ENCODE peak calls at places on chromosomes 16 and 17, in five cellular contexts. W, V, K, Z and H are unnamed samples.

GRCh38 chr17:10768766-10769383 is 35.0 kb downstream of the TMEM238L start:
- DNase-seq in W (no peak), V (no peak), Z (no peak), K (no peak), H (no peak)

GRCh38 chr17:77144227-77144626 is 3.5 kb downstream of the SEC14L1 start:
- DNase-seq in V (no peak), W (no peak), Z (no peak), K (no peak), H (no peak)

GRCh38 chr16:10465821-10466220 is 80.0 kb downstream of the ATF7IP2 start:
- DNase-seq in K (no peak), V (no peak), W (peak; percentile 3), Z (no peak), H (no peak)

GRCh38 chr17:74296548-74296936 is 22.5 kb downstream of the DNAI2 start:
- DNase-seq in V (peak; percentile 76), W (peak; percentile 38), K (peak; percentile 28), Z (peak; percentile 23), H (peak; percentile 47)

GRCh38 chr16:3650631-3651265 is 3.7 kb upstream of the DNASE1 start:
- DNase-seq in Z (no peak), V (no peak), W (no peak), K (no peak), H (no peak)

GRCh38 chr16:78551487-78552085 is 452.1 kb downstream of the WWOX start:
- DNase-seq in W (no peak), Z (peak; percentile 10), V (peak; percentile 73), K (no peak), H (peak; percentile 4)

GRCh38 chr16:90031931-90032663 is 12.8 kb upstream of the DBNDD1 start:
- DNase-seq in Z (no peak), V (no peak), K (peak; percentile 63), W (peak; percentile 48), H (no peak)

GRCh38 chr16:69466547-69466946 is 42.1 kb downstream of the CYB5B start:
- DNase-seq in Z (no peak), V (no peak), K (no peak), W (no peak), H (no peak)

GRCh38 chr17:9982159-9982558 is 77.1 kb upstream of the RCVRN start:
- DNase-seq in K (no peak), W (no peak), V (peak; percentile 81), Z (peak; percentile 25), H (no peak)

GRCh38 chr17:9294661-9295210 is 273.4 kb downstream of the NTN1 start:
- DNase-seq in V (no peak), Z (no peak), K (no peak), W (no peak), H (no peak)

GRCh38 chr17:538096-538973 is 176.3 kb downstream of the VPS53 start:
- DNase-seq in W (peak; percentile 67), K (peak; percentile 79), Z (no peak), V (no peak), H (no peak)

GRCh38 chr17:3859895-3860294 is 13.8 kb upstream of the NCBP3 start:
- DNase-seq in Z (no peak), W (no peak), K (no peak), V (peak; percentile 28), H (no peak)

GRCh38 chr17:6639651-6640535 is 618 bp downstream of the KIAA0753 start:
- DNase-seq in Z (no peak), K (peak; percentile 72), W (peak; percentile 38), V (peak; percentile 52), H (no peak)

GRCh38 chr17:43554857-43555256 is 8.7 kb upstream of the ETV4 start:
- DNase-seq in K (no peak), Z (no peak), W (no peak), V (no peak), H (no peak)

GRCh38 chr17:81491193-81491592 is 21.4 kb downstream of the ACTG1 start:
- DNase-seq in Z (no peak), V (no peak), W (no peak), K (no peak), H (no peak)

GRCh38 chr16:85528528-85529387 is 84.4 kb upstream of the GSE1 start:
- DNase-seq in W (no peak), K (no peak), Z (no peak), V (no peak), H (no peak)

GRCh38 chr17:50033316-50033715 is 22.6 kb upstream of the ITGA3 start:
- DNase-seq in V (no peak), W (peak; percentile 77), Z (no peak), K (peak; percentile 70), H (no peak)

GRCh38 chr16:85750021-85750826 is 672 bp downstream of the C16orf74 start:
- DNase-seq in K (peak; percentile 60), W (peak; percentile 46), Z (no peak), V (peak; percentile 55), H (no peak)

GRCh38 chr16:83336630-83337029 is 471.1 kb upstream of the HSBP1 start:
- DNase-seq in Z (no peak), K (peak; percentile 35), W (peak; percentile 75), V (no peak), H (no peak)

GRCh38 chr17:47853616-47854015 is 2.7 kb upstream of the SP6 start:
- DNase-seq in Z (no peak), K (no peak), W (no peak), V (no peak), H (no peak)

GRCh38 chr17:50075446-50076032 is 19.6 kb upstream of the PDK2 start:
- DNase-seq in W (no peak), Z (no peak), V (no peak), K (no peak), H (no peak)

GRCh38 chr16:85523602-85524364 is 89.3 kb upstream of the GSE1 start:
- DNase-seq in K (peak; percentile 66), Z (peak; percentile 23), V (peak; percentile 79), W (peak; percentile 45), H (no peak)

GRCh38 chr17:82737981-82738877 is 2.8 kb downstream of the FN3K start:
- DNase-seq in Z (no peak), V (no peak), K (no peak), W (peak; percentile 27), H (no peak)

GRCh38 chr17:49910858-49911204 is 58.2 kb upstream of the DLX4 start:
- DNase-seq in W (no peak), V (no peak), Z (no peak), K (no peak), H (no peak)

GRCh38 chr16:4935231-4935855 is 1.6 kb downstream of the PPL start:
- DNase-seq in W (no peak), Z (no peak), V (no peak), K (no peak), H (no peak)

GRCh38 chr16:48081656-48082055 is 74.1 kb downstream of the ABCC12 start:
- DNase-seq in Z (no peak), W (peak; percentile 90), V (no peak), K (peak; percentile 66), H (no peak)

GRCh38 chr16:19242987-19243386 is 42.5 kb upstream of the CLEC19A start:
- DNase-seq in W (no peak), Z (no peak), K (no peak), V (no peak), H (no peak)

GRCh38 chr16:77137045-77137444 is 53.9 kb upstream of the MON1B start:
- DNase-seq in Z (no peak), W (no peak), K (peak; percentile 8), V (no peak), H (no peak)

GRCh38 chr17:72529386-72529785 is 408.6 kb downstream of the SOX9 start:
- DNase-seq in V (no peak), W (no peak), Z (no peak), K (no peak), H (no peak)

GRCh38 chr17:18246880-18247612 is 11.5 kb downstream of the FLII start:
- DNase-seq in V (peak; percentile 99), Z (peak; percentile 83), W (peak; percentile 8), K (peak; percentile 33), H (no peak)

GRCh38 chr16:19864566-19864965 is 20.1 kb downstream of the GPRC5B start:
- DNase-seq in W (no peak), V (no peak), Z (no peak), K (no peak), H (no peak)

GRCh38 chr16:87780385-87780989 is 14.7 kb upstream of the KLHDC4 start:
- DNase-seq in Z (no peak), K (no peak), V (no peak), W (peak; percentile 38), H (no peak)
- H3K4ac ChIP-seq in Z (no peak overlapping the region), K (peak overlapping the region; percentile 56), V (no peak overlapping the region), W (peak overlapping the region; percentile 91), H (no peak overlapping the region)

GRCh38 chr17:69450131-69450530 is 35.6 kb downstream of the MAP2K6 start:
- DNase-seq in W (no peak), V (peak; percentile 53), K (no peak), Z (no peak), H (no peak)
- H2BK15ac ChIP-seq in W (no peak overlapping the region), V (no peak overlapping the region), K (no peak overlapping the region), Z (no peak overlapping the region), H (no peak overlapping the region)

DNA sequence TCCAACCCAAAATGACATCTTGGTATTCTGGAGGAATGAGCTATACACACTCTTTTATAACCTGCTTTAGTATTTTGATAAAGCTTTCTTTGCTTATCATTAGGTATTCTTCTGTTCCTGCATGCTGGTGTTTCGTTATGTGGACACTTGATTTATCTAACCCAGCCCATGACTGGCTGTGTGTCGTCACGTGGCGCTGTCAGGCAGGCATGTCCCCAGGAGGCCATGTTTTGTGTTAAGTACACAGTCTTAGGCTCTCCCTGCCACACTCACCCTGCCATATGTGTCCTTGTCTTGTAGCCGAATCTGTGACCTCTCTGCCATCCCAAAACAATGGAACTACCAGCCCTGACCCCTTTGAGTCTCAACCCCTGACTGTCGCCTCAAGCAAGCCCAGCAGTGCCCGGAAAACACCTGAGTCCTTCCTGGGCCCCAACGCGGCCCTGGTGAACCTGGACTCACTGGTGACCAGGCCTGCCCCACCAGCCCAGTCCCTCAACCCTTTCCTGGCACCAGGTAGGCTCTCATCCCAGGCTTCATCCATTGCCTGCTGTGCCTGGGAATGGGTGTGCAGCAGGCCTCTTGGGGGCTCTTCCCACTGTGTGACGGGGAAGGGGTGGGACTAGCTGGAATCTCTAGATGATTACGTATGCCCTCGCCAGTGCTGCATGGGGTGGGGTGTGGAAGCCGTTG is 30.8 kb downstream of the B9D1 start:
- DNase-seq in W (peak; percentile 22), V (no peak), Z (no peak), K (no peak), H (no peak)
- H3K14ac ChIP-seq in W (peak overlapping the region; percentile 40), V (no peak overlapping the region), Z (no peak overlapping the region), K (no peak overlapping the region), H (no peak overlapping the region)

DNA sequence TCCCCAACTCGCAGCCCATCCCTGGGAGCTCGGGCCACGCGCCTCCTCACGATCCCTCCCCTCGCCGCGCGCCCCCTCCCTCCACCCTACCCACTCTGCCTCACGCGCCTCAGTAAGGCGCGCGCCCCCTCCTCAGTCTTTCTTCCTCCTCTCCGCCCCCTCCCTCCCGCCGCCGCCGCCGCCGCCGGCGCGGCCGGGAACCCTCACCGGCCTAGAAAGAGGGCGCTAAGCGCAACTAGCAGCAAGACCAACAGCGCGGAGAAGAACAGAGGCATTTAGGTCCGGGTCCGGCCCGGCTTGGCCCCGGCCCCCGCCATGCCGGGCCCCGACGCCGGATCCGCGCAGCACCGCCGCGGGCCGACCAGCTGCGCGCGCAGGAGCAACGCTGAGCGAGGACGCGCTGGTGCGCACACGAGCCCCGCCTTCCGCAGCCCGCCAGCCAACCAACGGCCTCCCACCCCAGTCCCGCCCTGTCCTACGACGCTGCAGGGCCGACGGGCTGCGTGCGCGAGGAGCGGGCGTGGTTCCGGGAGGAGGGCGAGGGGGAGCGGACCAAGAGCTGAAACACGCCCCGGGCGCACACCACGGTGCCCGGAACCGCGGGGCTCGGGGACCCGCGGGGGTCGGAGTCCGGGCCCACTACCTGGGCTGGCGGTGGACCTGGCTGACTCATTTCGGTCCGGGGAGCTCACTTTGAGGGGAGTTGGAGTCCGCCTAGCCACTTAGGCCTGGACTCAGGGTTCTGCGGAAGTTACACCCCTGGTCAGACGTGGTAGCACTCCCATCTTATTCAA is at the start of gene BLTP2:
- DNase-seq in W (peak; percentile 92), Z (peak; percentile 78), V (peak; percentile 98), K (peak; percentile 95), H (peak; percentile 88)
- H3K4ac ChIP-seq in W (peak within 1 kb of the TSS; percentile 78), Z (peak within 1 kb of the TSS; percentile 65), V (no peak within 1 kb of the TSS), K (peak within 1 kb of the TSS; percentile 95), H (no peak within 1 kb of the TSS)